ENCODE peak calls at places on chromosomes 13 and 19, in ten cellular contexts. F, W, U, N, A, G, E, S, T and V are unnamed samples.

GRCh38 chr19:12140545-12141404 is 625 bp upstream of the ZNF20 start:
- DNase-seq in F (peak), W (peak), U (peak), N (peak), A (peak), G (peak), E (peak), S (peak), T (peak), V (peak)

GRCh38 chr19:6246174-6247006 is 33.4 kb downstream of the MLLT1 start:
- DNase-seq in F (no peak), W (no peak), U (no peak), N (no peak), A (no peak), G (no peak), E (no peak), S (no peak), T (no peak), V (no peak)

GRCh38 chr13:74134777-74135305 is 637 bp upstream of the KLF12 start:
- DNase-seq in F (peak), W (no peak), U (no peak), N (no peak), A (peak), G (no peak), E (no peak), S (no peak), T (peak), V (peak)

GRCh38 chr13:34721631-34722144 is 220.4 kb upstream of the NBEA start:
- DNase-seq in F (no peak), W (no peak), U (no peak), N (no peak), A (no peak), G (no peak), E (no peak), S (no peak), T (no peak), V (no peak)

GRCh38 chr13:75050419-75051066 is 431.4 kb downstream of the TBC1D4 start:
- DNase-seq in F (no peak), W (peak), U (no peak), N (no peak), A (no peak), G (no peak), E (peak), S (peak), T (no peak), V (no peak)

GRCh38 chr19:15464394-15465385 is at the start of gene RASAL3:
- DNase-seq in F (peak), W (no peak), U (no peak), N (peak), A (no peak), G (no peak), E (no peak), S (peak), T (no peak), V (peak)

GRCh38 chr19:14432817-14433453 is at the start of gene PKN1:
- DNase-seq in F (peak), W (peak), U (no peak), N (peak), A (peak), G (no peak), E (no peak), S (peak), T (no peak), V (peak)

GRCh38 chr13:98549728-98550317 is 27.1 kb downstream of the STK24 start:
- DNase-seq in F (no peak), W (no peak), U (no peak), N (no peak), A (no peak), G (no peak), E (no peak), S (no peak), T (no peak), V (no peak)

GRCh38 chr13:70723732-70724131 is 615.5 kb upstream of the KLHL1 start:
- DNase-seq in F (no peak), W (peak), U (no peak), N (no peak), A (no peak), G (no peak), E (no peak), S (no peak), T (no peak), V (no peak)

GRCh38 chr19:49851456-49852259 is 699 bp downstream of the PTOV1 start:
- DNase-seq in F (no peak), W (no peak), U (peak), N (peak), A (peak), G (no peak), E (no peak), S (peak), T (no peak), V (peak)

GRCh38 chr13:66618702-66619101 is 611.4 kb downstream of the PCDH9 start:
- DNase-seq in F (no peak), W (peak), U (no peak), N (no peak), A (no peak), G (no peak), E (peak), S (peak), T (no peak), V (no peak)

DNA sequence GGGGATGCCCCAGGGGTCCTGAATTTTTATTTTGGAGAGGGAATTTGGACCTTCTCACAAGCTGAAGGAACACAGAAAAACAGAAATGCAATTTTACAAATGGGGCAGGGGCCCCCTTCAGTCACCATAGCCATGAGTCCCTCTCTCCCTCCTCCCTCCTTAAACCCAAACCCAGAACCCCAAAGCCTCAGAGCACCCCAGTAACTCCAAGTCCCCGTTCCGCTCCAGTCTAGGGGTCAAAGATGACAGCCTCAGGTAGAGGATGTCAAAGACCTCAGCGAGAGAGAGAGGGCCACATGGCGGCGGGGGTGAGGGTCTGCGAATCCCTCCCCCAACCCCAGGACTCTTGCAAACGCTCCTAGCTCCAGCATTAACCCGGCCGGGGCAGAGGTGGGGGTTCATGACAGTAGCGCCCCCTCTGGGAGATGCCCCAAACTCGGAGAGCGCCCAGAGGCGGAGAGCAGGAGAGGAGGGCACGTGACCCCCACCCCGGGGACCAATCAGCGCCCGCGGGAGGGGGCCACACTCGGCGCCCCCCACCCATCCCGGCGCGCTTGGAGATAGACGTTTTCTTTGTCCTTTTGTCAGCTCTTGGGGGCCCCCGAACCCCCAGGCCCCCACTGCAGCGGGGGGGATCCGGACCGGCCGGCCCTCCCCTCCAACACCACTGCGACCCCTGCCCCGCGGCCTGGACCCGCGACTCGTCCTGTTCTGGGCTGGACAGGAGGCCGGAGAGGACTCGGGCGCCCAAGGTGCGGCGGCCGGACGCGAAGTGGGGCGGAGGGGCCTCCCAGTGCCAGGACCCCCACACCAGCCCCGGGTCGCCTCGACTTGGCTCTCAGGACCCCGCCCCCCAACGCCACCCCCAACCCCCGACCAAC is 20.8 kb upstream of the SEMA6B start:
- DNase-seq in F (no peak), W (no peak), U (no peak), N (peak), A (no peak), G (no peak), E (no peak), S (no peak), T (no peak), V (no peak)
- TF ChIP-seq CTCF in F (no peak), W (no peak), U (no peak), N (peak), A (peak), G (no peak), E (peak), S (peak), T (no peak), V (no peak)

GRCh38 chr13:95679722-95680121 is 2.8 kb downstream of the DNAJC3 start:
- DNase-seq in F (no peak), W (no peak), U (no peak), N (no peak), A (no peak), G (no peak), E (no peak), S (no peak), T (no peak), V (no peak)
- H3K4me3 ChIP-seq in F (no peak), W (no peak), U (no peak), N (peak), A (no peak), G (no peak), E (no peak), S (no peak), T (no peak), V (no peak)

GRCh38 chr19:38544569-38545315 is 73.0 kb downstream of the MAP4K1 start:
- DNase-seq in F (no peak), W (no peak), U (no peak), N (no peak), A (no peak), G (no peak), E (no peak), S (peak), T (no peak), V (no peak)
- TF ChIP-seq CTCF in F (no peak), W (peak), U (no peak), N (peak), A (no peak), G (no peak), E (peak), S (peak), T (no peak), V (peak)

DNA sequence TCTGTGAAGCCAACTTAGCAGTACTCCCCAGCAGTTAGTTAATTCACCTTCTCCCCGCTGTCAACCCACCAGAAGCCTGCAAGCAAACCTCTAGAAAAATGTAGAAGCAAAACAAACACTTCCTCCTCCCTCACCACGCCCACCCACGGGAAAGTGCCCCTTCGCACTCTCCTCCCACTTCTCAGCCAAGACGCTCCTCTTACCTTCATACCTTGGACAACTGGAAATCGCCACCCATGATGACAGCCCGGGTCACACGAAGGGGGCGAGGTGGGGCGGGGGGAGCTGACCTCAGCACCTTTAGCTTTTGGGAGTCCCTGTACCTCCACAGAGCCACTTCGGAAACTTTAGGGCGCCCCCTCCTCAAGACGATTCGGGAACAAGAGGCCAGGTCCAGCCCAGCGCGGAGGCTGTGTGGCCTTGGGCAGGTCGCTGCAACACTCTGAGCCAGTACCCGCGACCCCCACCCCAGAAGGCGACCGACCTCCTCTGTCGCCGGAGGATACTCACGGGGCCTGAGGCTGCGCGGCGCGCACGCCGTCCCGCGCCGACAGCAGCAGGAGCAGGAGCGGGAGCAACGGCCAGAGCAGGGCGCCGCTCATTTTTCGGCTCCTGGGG is 460 bp downstream of the CPAMD8 start:
- DNase-seq in F (peak), W (no peak), U (no peak), N (peak), A (no peak), G (no peak), E (no peak), S (peak), T (peak), V (no peak)
- H3K4me3 ChIP-seq in F (peak), W (no peak), U (no peak), N (peak), A (peak), G (no peak), E (no peak), S (peak), T (peak), V (no peak)

GRCh38 chr19:2047076-2047448 is 4.0 kb downstream of the MKNK2 start:
- DNase-seq in F (no peak), W (no peak), U (no peak), N (no peak), A (no peak), G (no peak), E (no peak), S (no peak), T (no peak), V (no peak)
- TF ChIP-seq CTCF in F (no peak), W (no peak), U (no peak), N (no peak), A (no peak), G (no peak), E (no peak), S (no peak), T (no peak), V (no peak)